ENCODE peak calls at places on chromosomes 7 and 10, in eight cellular contexts. V is activated naive CD8-positive, alpha-beta T cell treated with anti-CD3 and anti-CD28 coated beads, Interleukin-2, amount 50 U/mL, for 24 hours; I is NCI-H2171 treated with DMSO at 0.1 percent for 48 hours; Z is cardiac muscle cell; P is A549; G is lung microvascular endothelial cell; J is posterior cingulate gyrus; A is smooth muscle cell of the brain vasculature. F is an unnamed sample.

GRCh38 chr7:114225784-114226183 is 188.8 kb upstream of the FOXP2 start:
- DNase-seq in J (no peak), V (no peak), G (no peak), I (no peak), P (no peak), A (no peak), Z (no peak), F (no peak)

GRCh38 chr7:46363688-46364087 is 442.6 kb upstream of the IGFBP3 start:
- DNase-seq in P (no peak), I (no peak), Z (no peak), A (no peak), V (no peak), G (no peak), J (no peak), F (no peak)

GRCh38 chr10:4120454-4120853 is 335.4 kb upstream of the KLF6 start:
- DNase-seq in V (no peak), P (no peak), J (no peak), Z (no peak), I (no peak), G (no peak), A (no peak), F (no peak)

GRCh38 chr7:106895246-106895864 is 30.3 kb downstream of the PIK3CG start:
- DNase-seq in A (no peak), P (no peak), V (peak), G (no peak), J (no peak), Z (no peak), I (no peak), F (no peak)

GRCh38 chr10:85284778-85285397 is 956.5 kb downstream of the CCSER2 start:
- DNase-seq in G (no peak), I (no peak), A (no peak), Z (no peak), P (no peak), V (no peak), J (no peak), F (no peak)

GRCh38 chr10:17238445-17239275 is 10.6 kb downstream of the VIM start:
- DNase-seq in G (peak), I (no peak), J (no peak), A (no peak), V (no peak), Z (peak), P (no peak), F (no peak)

GRCh38 chr7:120190566-120190965 is 82.4 kb upstream of the KCND2 start:
- DNase-seq in Z (no peak), A (no peak), P (no peak), G (no peak), J (no peak), V (no peak), I (no peak), F (no peak)

GRCh38 chr10:11625019-11625735 is 13.7 kb upstream of the USP6NL start:
- DNase-seq in A (no peak), Z (no peak), V (peak), P (no peak), G (no peak), J (no peak), I (no peak), F (no peak)

F was measured in occipital lobe.